ENCODE peak calls at places on chromosome 3, in six cellular contexts. One of them, this sample, is unnamed.

GRCh38 chr3:73614385-73614784 is 10.4 kb downstream of the PDZRN3 start:
- DNase-seq in GM20000: no peak
- DNase-seq in AG10803: peak
- DNase-seq in AG09309: peak
- DNase-seq in neural progenitor cell: no peak
- DNase-seq in choroid plexus epithelial cell: peak
- DNase-seq in this sample: peak

GRCh38 chr3:133599280-133599679 is 25.8 kb downstream of the CDV3 start:
- DNase-seq in choroid plexus epithelial cell: no peak
- DNase-seq in AG09309: no peak
- DNase-seq in GM20000: no peak
- DNase-seq in AG10803: no peak
- DNase-seq in neural progenitor cell: no peak
- DNase-seq in this sample: no peak

GRCh38 chr3:103047640-103048370 is 613.0 kb downstream of the ZPLD1 start:
- DNase-seq in AG10803: no peak
- DNase-seq in choroid plexus epithelial cell: no peak
- DNase-seq in GM20000: no peak
- DNase-seq in neural progenitor cell: no peak
- DNase-seq in AG09309: no peak
- DNase-seq in this sample: no peak

GRCh38 chr3:194296448-194296831 is 54.7 kb downstream of the CPN2 start:
- DNase-seq in choroid plexus epithelial cell: peak
- DNase-seq in GM20000: no peak
- DNase-seq in AG10803: peak
- DNase-seq in AG09309: no peak
- DNase-seq in neural progenitor cell: peak
- DNase-seq in this sample: peak

GRCh38 chr3:128907706-128908445 is 28.5 kb downstream of the ACAD9 start:
- DNase-seq in choroid plexus epithelial cell: no peak
- DNase-seq in neural progenitor cell: no peak
- DNase-seq in GM20000: no peak
- DNase-seq in AG09309: no peak
- DNase-seq in AG10803: no peak
- DNase-seq in this sample: no peak

GRCh38 chr3:147391726-147392082 is 14.6 kb downstream of the ZIC4 start:
- DNase-seq in choroid plexus epithelial cell: peak
- DNase-seq in AG10803: peak
- DNase-seq in AG09309: no peak
- DNase-seq in neural progenitor cell: no peak
- DNase-seq in GM20000: no peak
- DNase-seq in this sample: no peak

GRCh38 chr3:132071043-132071442 is 36.2 kb upstream of the CPNE4 start:
- DNase-seq in neural progenitor cell: no peak
- DNase-seq in choroid plexus epithelial cell: peak
- DNase-seq in AG09309: no peak
- DNase-seq in GM20000: no peak
- DNase-seq in AG10803: no peak
- DNase-seq in this sample: no peak

GRCh38 chr3:106380232-106380631 is 511.4 kb upstream of the CBLB start:
- DNase-seq in AG10803: no peak
- DNase-seq in choroid plexus epithelial cell: no peak
- DNase-seq in neural progenitor cell: no peak
- DNase-seq in GM20000: no peak
- DNase-seq in AG09309: no peak
- DNase-seq in this sample: no peak

GRCh38 chr3:19013879-19014278 is 134.4 kb upstream of the KCNH8 start:
- DNase-seq in choroid plexus epithelial cell: no peak
- DNase-seq in AG09309: no peak
- DNase-seq in AG10803: no peak
- DNase-seq in neural progenitor cell: no peak
- DNase-seq in GM20000: no peak
- DNase-seq in this sample: no peak

GRCh38 chr3:124860599-124860998 is 26.6 kb downstream of the ITGB5 start:
- DNase-seq in AG10803: peak
- DNase-seq in GM20000: no peak
- DNase-seq in choroid plexus epithelial cell: peak
- DNase-seq in AG09309: peak
- DNase-seq in neural progenitor cell: no peak
- DNase-seq in this sample: peak

GRCh38 chr3:169034401-169034800 is 629.1 kb downstream of the MECOM start:
- DNase-seq in GM20000: no peak
- DNase-seq in choroid plexus epithelial cell: peak
- DNase-seq in neural progenitor cell: no peak
- DNase-seq in AG09309: peak
- DNase-seq in AG10803: peak
- DNase-seq in this sample: peak

DNA sequence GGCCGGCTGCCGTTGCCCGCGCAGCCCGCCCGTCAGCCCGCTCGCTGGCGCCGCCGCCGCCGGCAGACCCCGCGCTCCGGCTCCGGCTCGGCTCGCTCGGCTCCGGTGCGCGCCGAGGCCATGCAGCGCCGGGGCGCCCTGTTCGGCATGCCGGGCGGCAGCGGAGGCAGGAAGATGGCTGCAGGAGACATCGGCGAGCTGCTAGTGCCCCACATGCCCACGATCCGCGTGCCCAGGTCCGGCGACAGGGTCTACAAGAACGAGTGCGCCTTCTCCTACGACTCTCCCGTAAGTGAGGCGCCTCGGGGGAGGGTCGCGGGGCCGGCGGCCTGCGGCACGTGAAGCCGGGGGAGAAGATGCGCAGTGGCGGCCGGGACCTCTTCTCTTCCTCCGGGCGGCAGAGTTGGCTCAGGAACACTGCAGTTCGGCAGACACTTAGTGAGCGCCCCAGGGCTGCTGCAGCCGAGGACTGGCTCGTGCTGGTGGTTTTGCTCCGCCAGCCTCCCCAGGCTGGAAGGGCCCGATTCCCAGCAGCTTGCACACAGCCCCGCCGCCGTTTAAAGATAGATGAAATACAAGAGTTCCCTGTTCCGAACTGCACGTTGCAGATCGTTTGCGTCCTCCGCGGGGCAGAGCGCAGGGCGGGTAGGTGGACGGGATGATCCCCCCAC is 401 bp downstream of the USP13 start:
- DNase-seq in choroid plexus epithelial cell: peak
- DNase-seq in neural progenitor cell: peak
- DNase-seq in AG10803: peak
- DNase-seq in AG09309: peak
- DNase-seq in GM20000: peak
- DNase-seq in this sample: peak
- TF ChIP-seq CTCF in choroid plexus epithelial cell: no peak
- TF ChIP-seq CTCF in neural progenitor cell: no peak
- TF ChIP-seq CTCF in AG10803: peak
- TF ChIP-seq CTCF in AG09309: peak
- TF ChIP-seq CTCF in GM20000: no peak
- TF ChIP-seq CTCF in this sample: peak

DNA sequence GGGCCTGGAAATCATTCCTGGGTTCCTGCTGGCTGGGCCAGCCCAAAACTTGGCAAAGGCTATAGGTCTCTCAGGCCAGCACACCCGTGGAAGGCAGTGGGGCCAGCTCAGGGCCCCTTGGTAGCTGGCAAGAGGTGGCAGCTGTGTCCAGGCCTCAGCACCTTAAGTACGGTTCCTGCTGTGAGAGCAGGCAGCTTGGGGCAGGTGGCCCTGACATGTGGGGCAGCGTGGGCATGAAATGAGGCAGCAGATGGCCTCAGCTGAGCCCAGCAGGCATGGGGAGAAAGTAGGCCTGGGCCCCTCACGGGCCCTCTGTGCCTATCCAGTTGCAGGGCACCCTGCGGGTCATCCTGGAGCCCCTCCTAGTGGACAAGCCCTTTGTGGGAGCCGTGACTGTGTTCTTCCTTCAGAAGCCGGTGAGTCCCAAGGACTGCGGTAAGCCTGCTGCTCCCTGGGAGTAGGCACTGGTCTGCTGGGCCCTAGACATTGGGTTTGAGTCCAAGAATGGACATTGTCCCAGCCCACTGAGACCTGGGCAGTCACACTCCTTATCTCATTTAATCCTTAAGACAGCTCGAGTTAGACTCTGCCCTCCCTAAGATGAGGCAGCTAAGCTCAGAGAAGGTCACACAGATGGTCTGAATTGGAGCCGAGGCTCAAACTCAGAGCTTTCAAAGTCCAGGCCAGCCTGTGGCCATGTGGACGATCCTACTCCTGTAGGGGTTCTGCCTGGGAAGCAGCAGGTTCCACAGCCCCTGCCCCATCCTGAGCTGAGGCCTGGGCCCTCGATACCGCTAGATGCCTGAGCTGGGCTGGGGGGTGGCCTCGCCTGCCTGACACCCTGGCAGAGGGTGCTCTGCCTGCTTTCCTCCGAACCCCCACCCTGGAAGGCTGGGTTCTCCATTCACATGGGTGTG is 25.5 kb downstream of the ESYT3 start:
- DNase-seq in AG09309: no peak
- DNase-seq in choroid plexus epithelial cell: no peak
- DNase-seq in AG10803: no peak
- DNase-seq in GM20000: no peak
- DNase-seq in neural progenitor cell: no peak
- DNase-seq in this sample: no peak
- TF ChIP-seq CTCF in AG09309: no peak
- TF ChIP-seq CTCF in choroid plexus epithelial cell: no peak
- TF ChIP-seq CTCF in AG10803: peak
- TF ChIP-seq CTCF in GM20000: no peak
- TF ChIP-seq CTCF in neural progenitor cell: no peak
- TF ChIP-seq CTCF in this sample: no peak

GRCh38 chr3:172040976-172041963 is 1.9 kb downstream of the FNDC3B start:
- DNase-seq in neural progenitor cell: peak
- DNase-seq in GM20000: no peak
- DNase-seq in AG10803: peak
- DNase-seq in AG09309: peak
- DNase-seq in choroid plexus epithelial cell: peak
- DNase-seq in this sample: peak
- TF ChIP-seq CTCF in neural progenitor cell: no peak
- TF ChIP-seq CTCF in GM20000: no peak
- TF ChIP-seq CTCF in AG10803: no peak
- TF ChIP-seq CTCF in AG09309: peak
- TF ChIP-seq CTCF in choroid plexus epithelial cell: peak
- TF ChIP-seq CTCF in this sample: no peak

GRCh38 chr3:146334151-146334550 is 83.2 kb upstream of the PLSCR4 start:
- DNase-seq in AG10803: peak
- DNase-seq in AG09309: no peak
- DNase-seq in choroid plexus epithelial cell: peak
- DNase-seq in GM20000: no peak
- DNase-seq in neural progenitor cell: no peak
- DNase-seq in this sample: peak
- TF ChIP-seq CTCF in AG10803: peak
- TF ChIP-seq CTCF in AG09309: peak
- TF ChIP-seq CTCF in choroid plexus epithelial cell: peak
- TF ChIP-seq CTCF in GM20000: no peak
- TF ChIP-seq CTCF in neural progenitor cell: no peak
- TF ChIP-seq CTCF in this sample: peak

This sample was measured in fibroblast of villous mesenchyme.